ENCODE peak calls at places on chromosome 2, in eight cellular contexts. P, U, J, M, R, L, Y and I are unnamed samples.
A peak's percentile ranks its signal among the peaks of the same experiment; 100 is the strongest.

GRCh38 chr2:146987996-146988395 is 856.8 kb upstream of the ACVR2A start:
- DNase-seq in P (no peak), U (no peak), J (no peak), M (no peak), R (no peak), L (no peak), Y (no peak), I (no peak)

GRCh38 chr2:42856891-42857632 is 64.7 kb upstream of the HAAO start:
- DNase-seq in P (no peak), U (no peak), J (no peak), M (no peak), R (no peak), L (no peak), Y (no peak), I (no peak)

GRCh38 chr2:225994748-225995405 is 595.4 kb downstream of the NYAP2 start:
- DNase-seq in P (no peak), U (no peak), J (no peak), M (no peak), R (no peak), L (no peak), Y (no peak), I (no peak)

GRCh38 chr2:16012626-16013501 is 72.5 kb downstream of the MYCN start:
- DNase-seq in P (no peak), U (no peak), J (no peak), M (no peak), R (no peak), L (no peak), Y (peak; percentile 76), I (no peak)

GRCh38 chr2:26224095-26224494 is 20.3 kb downstream of the HADHA start:
- DNase-seq in P (no peak), U (no peak), J (no peak), M (no peak), R (no peak), L (no peak), Y (no peak), I (no peak)

GRCh38 chr2:37276291-37276690 is 44.8 kb downstream of the NDUFAF7 start:
- DNase-seq in P (no peak), U (no peak), J (no peak), M (no peak), R (no peak), L (no peak), Y (no peak), I (no peak)

GRCh38 chr2:112483047-112483473 is 1.1 kb downstream of the TTL start:
- DNase-seq in P (no peak), U (no peak), J (no peak), M (no peak), R (peak; percentile 70), L (no peak), Y (peak; percentile 16), I (no peak)

GRCh38 chr2:230938516-230939065 is 13.5 kb upstream of the GPR55 start:
- DNase-seq in P (no peak), U (no peak), J (no peak), M (no peak), R (no peak), L (no peak), Y (no peak), I (no peak)

GRCh38 chr2:195734395-195734794 is 77.4 kb downstream of the SLC39A10 start:
- DNase-seq in P (no peak), U (no peak), J (no peak), M (no peak), R (no peak), L (no peak), Y (no peak), I (no peak)

GRCh38 chr2:171924170-171924942 is 2.1 kb downstream of the HAT1 start:
- DNase-seq in P (no peak), U (no peak), J (no peak), M (no peak), R (peak; percentile 21), L (no peak), Y (no peak), I (no peak)

GRCh38 chr2:97759727-97760407 is 46.5 kb downstream of the ZAP70 start:
- DNase-seq in P (no peak), U (no peak), J (no peak), M (no peak), R (no peak), L (no peak), Y (no peak), I (no peak)

GRCh38 chr2:240250985-240251847 is 110.8 kb upstream of the OTOS start:
- DNase-seq in P (no peak), U (no peak), J (no peak), M (no peak), R (peak; percentile 80), L (peak; percentile 97), Y (peak; percentile 72), I (no peak)

GRCh38 chr2:161139098-161139987 is 20.9 kb upstream of the TANK start:
- DNase-seq in P (no peak), U (no peak), J (peak; percentile 66), M (no peak), R (no peak), L (no peak), Y (no peak), I (no peak)

GRCh38 chr2:63695583-63695982 is 106.8 kb downstream of the MDH1 start:
- DNase-seq in P (no peak), U (no peak), J (no peak), M (no peak), R (no peak), L (no peak), Y (no peak), I (no peak)

GRCh38 chr2:166057363-166058169 is 70.3 kb downstream of the SCN1A start:
- DNase-seq in P (no peak), U (no peak), J (no peak), M (no peak), R (no peak), L (no peak), Y (no peak), I (no peak)

GRCh38 chr2:43169987-43170732 is 56.2 kb downstream of the ZFP36L2 start:
- DNase-seq in P (peak; percentile 46), U (peak; percentile 59), J (peak; percentile 72), M (peak; percentile 61), R (no peak), L (no peak), Y (peak; percentile 85), I (peak; percentile 60)

GRCh38 chr2:189143930-189144329 is 35.6 kb downstream of the COL5A2 start:
- DNase-seq in P (no peak), U (no peak), J (no peak), M (no peak), R (no peak), L (no peak), Y (no peak), I (no peak)

GRCh38 chr2:38264649-38265322 is 112.3 kb downstream of the ATL2 start:
- DNase-seq in P (no peak), U (no peak), J (no peak), M (no peak), R (no peak), L (no peak), Y (no peak), I (no peak)

GRCh38 chr2:100817388-100817985 is 2.5 kb upstream of the NPAS2 start:
- DNase-seq in P (no peak), U (no peak), J (no peak), M (no peak), R (no peak), L (no peak), Y (no peak), I (no peak)